ENCODE peak calls at places on chromosomes 4 and X, in ten cellular contexts. O, B, J, Z, X, E, K, I, U and C are unnamed samples.

GRCh38 chrX:68060506-68061205 is 372.6 kb downstream of the OPHN1 start:
- DNase-seq in O (no peak), B (no peak), J (peak), Z (no peak), X (no peak), E (no peak), K (no peak), I (no peak), U (no peak), C (no peak)

GRCh38 chr4:145347684-145348083 is 134.0 kb upstream of the SMAD1 start:
- DNase-seq in O (no peak), B (peak), J (no peak), Z (no peak), X (no peak), E (no peak), K (no peak), I (no peak), U (no peak), C (no peak)

GRCh38 chr4:78652282-78652876 is 100.8 kb downstream of the ANXA3 start:
- DNase-seq in O (no peak), B (no peak), J (peak), Z (no peak), X (no peak), E (no peak), K (no peak), I (no peak), U (no peak), C (no peak)

GRCh38 chr4:52249583-52249982 is 198.5 kb downstream of the SPATA18 start:
- DNase-seq in O (no peak), B (no peak), J (no peak), Z (no peak), X (no peak), E (no peak), K (no peak), I (no peak), U (no peak), C (no peak)

GRCh38 chr4:150375025-150375424 is 206.9 kb upstream of the MAB21L2 start:
- DNase-seq in O (no peak), B (no peak), J (no peak), Z (no peak), X (no peak), E (no peak), K (no peak), I (no peak), U (no peak), C (no peak)

GRCh38 chrX:151516538-151517187 is 46.8 kb upstream of the PASD1 start:
- DNase-seq in O (no peak), B (no peak), J (no peak), Z (no peak), X (no peak), E (peak), K (peak), I (no peak), U (no peak), C (no peak)

GRCh38 chrX:147827070-147827469 is 84.6 kb upstream of the FMR1 start:
- DNase-seq in O (no peak), B (no peak), J (no peak), Z (no peak), X (no peak), E (no peak), K (no peak), I (no peak), U (no peak), C (no peak)

GRCh38 chrX:150487369-150488094 is 80.9 kb upstream of the MTM1 start:
- DNase-seq in O (no peak), B (no peak), J (no peak), Z (no peak), X (no peak), E (no peak), K (no peak), I (no peak), U (no peak), C (no peak)

GRCh38 chrX:2463973-2464676 is 36.7 kb downstream of the DHRSX start:
- DNase-seq in O (no peak), B (no peak), J (no peak), Z (no peak), X (no peak), E (no peak), K (peak), I (no peak), U (peak), C (no peak)

GRCh38 chr4:176193898-176194297 is 1.5 kb downstream of the SPATA4 start:
- DNase-seq in O (no peak), B (peak), J (peak), Z (no peak), X (no peak), E (no peak), K (no peak), I (no peak), U (no peak), C (no peak)

GRCh38 chr4:118758293-118758692 is 73.1 kb downstream of the METTL14 start:
- DNase-seq in O (no peak), B (peak), J (no peak), Z (no peak), X (no peak), E (no peak), K (no peak), I (no peak), U (no peak), C (no peak)

GRCh38 chr4:15303052-15303641 is 124.7 kb upstream of the C1QTNF7 start:
- DNase-seq in O (peak), B (peak), J (no peak), Z (no peak), X (no peak), E (no peak), K (no peak), I (no peak), U (no peak), C (no peak)

GRCh38 chr4:169398294-169398693 is 127.5 kb upstream of the SH3RF1 start:
- DNase-seq in O (no peak), B (peak), J (peak), Z (no peak), X (no peak), E (no peak), K (no peak), I (no peak), U (no peak), C (no peak)

GRCh38 chrX:43892471-43892870 is 10.2 kb upstream of the MAOB start:
- DNase-seq in O (no peak), B (no peak), J (no peak), Z (no peak), X (no peak), E (no peak), K (no peak), I (no peak), U (no peak), C (no peak)

GRCh38 chr4:23904639-23905061 is 14.8 kb upstream of the PPARGC1A start:
- DNase-seq in O (no peak), B (no peak), J (no peak), Z (no peak), X (no peak), E (no peak), K (no peak), I (no peak), U (no peak), C (no peak)

GRCh38 chrX:856901-857300 is 226.3 kb downstream of the SHOX start:
- DNase-seq in O (no peak), B (no peak), J (no peak), Z (peak), X (no peak), E (no peak), K (no peak), I (no peak), U (no peak), C (no peak)

GRCh38 chrX:69424161-69424560 is 80.0 kb upstream of the NALF2 start:
- DNase-seq in O (no peak), B (peak), J (peak), Z (no peak), X (no peak), E (no peak), K (peak), I (no peak), U (no peak), C (no peak)

GRCh38 chr4:17027495-17027894 is 129.1 kb upstream of the LDB2 start:
- DNase-seq in O (no peak), B (peak), J (peak), Z (no peak), X (no peak), E (no peak), K (no peak), I (no peak), U (no peak), C (no peak)

GRCh38 chr4:153488006-153488718 is 22.0 kb downstream of the TMEM131L start:
- DNase-seq in O (no peak), B (peak), J (peak), Z (peak), X (no peak), E (peak), K (no peak), I (peak), U (no peak), C (no peak)

GRCh38 chr4:41319553-41319952 is 62.8 kb downstream of the UCHL1 start:
- DNase-seq in O (no peak), B (no peak), J (no peak), Z (no peak), X (no peak), E (no peak), K (no peak), I (no peak), U (no peak), C (no peak)

GRCh38 chrX:154369453-154370299 is 4.8 kb downstream of the FLNA start:
- DNase-seq in O (peak), B (peak), J (peak), Z (peak), X (peak), E (peak), K (peak), I (peak), U (no peak), C (peak)

GRCh38 chrX:154371771-154372300 is 2.6 kb downstream of the FLNA start:
- DNase-seq in O (peak), B (no peak), J (no peak), Z (no peak), X (peak), E (peak), K (no peak), I (no peak), U (no peak), C (no peak)

GRCh38 chrX:154370300-154370881 is 4.0 kb downstream of the FLNA start:
- DNase-seq in O (peak), B (no peak), J (peak), Z (no peak), X (no peak), E (peak), K (peak), I (no peak), U (no peak), C (no peak)

GRCh38 chrX:154372612-154373022 is 1.8 kb downstream of the FLNA start:
- DNase-seq in O (no peak), B (peak), J (no peak), Z (no peak), X (peak), E (no peak), K (no peak), I (no peak), U (no peak), C (no peak)

DNA sequence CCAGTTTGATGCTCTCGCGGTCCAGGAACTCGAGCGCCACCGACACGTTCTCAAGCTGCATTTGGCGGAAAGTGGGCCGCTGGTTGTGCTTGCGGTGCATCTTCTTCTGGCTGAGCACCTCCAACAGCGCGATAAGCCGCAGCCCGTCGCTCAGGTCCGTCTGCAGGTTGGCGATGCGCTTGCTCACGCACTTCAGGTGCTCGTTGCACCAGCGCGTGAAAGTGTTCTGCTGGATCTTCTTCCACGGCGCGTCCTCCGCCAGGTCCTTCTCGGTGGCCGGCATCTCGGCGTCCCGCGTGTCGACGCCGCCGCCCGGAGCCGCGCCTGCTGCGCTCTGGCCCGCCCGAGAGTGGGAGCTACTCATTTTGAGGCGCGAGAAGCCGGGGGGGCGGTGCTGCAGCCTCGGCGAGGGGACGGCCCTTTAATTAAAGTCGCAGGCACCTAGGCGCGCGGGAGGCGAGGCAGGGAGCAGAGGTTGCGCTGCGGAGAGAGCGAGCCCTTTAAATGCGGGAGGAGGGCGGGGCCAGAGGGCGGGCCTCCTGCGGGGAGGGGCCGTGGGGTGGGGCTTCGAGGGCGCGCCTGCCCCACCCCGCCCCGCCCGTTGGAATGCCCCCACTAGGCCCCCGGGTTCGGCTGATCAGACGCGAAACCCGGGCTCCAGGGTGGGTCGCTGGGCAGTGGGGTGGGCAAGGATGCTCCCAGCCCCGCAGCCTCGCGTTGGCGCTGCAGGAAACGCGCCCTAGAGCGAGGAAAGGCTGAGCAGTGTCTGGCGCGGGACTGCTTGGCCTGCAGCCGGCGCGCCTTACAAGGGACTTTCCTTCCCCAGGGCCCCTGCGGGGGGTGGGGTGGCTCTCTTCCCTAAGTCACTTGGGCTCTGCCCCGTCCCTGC is 3.3 kb downstream of the FLNA start:
- DNase-seq in O (peak), B (peak), J (peak), Z (peak), X (peak), E (peak), K (peak), I (peak), U (peak), C (peak)
- TF ChIP-seq POLR2A in O (peak), B (peak), J (peak), Z (no peak), X (peak), E (no peak), K (peak), I (peak), U (peak), C (peak)

DNA sequence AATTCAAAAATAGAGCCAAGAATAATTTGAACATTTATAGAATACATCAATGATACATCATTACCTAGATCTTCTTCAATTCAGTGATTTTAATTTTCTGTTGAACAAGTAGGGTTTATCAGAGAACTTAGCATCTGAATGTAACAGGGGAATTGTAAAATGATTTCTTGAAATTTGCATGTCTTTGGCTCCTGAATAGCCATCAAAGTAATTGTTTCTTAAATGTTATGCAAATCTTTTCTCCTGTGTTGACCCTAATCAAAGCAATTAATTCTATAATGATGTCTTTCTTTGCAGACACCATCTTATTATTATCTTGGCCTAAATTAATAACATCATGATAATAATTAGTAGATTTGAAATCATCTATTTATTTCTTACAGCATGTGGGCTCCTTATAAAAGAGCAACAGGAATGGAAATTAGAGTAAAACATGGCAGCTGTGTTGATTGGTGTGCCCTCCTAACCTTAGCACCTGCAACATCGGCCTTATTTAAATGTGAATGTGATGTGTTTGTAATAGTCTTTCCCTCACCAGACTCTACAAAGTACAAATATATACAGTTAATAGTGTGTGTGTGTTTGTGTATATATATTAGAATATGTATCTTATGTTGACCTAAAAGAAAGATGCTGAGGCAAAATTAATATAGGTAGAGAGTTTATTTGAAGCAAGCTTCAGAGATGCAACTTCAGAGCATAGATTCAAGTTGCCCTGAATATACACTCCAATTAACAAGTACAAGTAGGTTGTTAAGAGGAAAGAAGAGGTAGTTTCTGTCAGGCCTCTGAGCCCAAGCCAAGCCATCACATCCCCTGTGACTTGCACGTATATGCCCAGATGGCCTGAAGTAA is 328.0 kb upstream of the TECRL start:
- DNase-seq in O (no peak), B (no peak), J (no peak), Z (no peak), X (no peak), E (no peak), K (no peak), I (no peak), U (no peak), C (no peak)
- H3K4me3 ChIP-seq in O (no peak), B (no peak), J (no peak), Z (peak), X (no peak), E (no peak), K (no peak), I (no peak), U (no peak), C (no peak)

GRCh38 chr4:142351958-142352357 is 494.1 kb downstream of the INPP4B start:
- DNase-seq in O (no peak), B (no peak), J (peak), Z (no peak), X (no peak), E (no peak), K (no peak), I (no peak), U (no peak), C (no peak)
- H3K27ac ChIP-seq in O (no peak), B (peak), J (peak), Z (no peak), X (no peak), E (peak), K (no peak), I (no peak), U (no peak), C (no peak)

GRCh38 chr4:3071811-3072210 is 2.5 kb downstream of the HTT-AS start:
- DNase-seq in O (no peak), B (peak), J (no peak), Z (no peak), X (no peak), E (no peak), K (no peak), I (no peak), U (no peak), C (no peak)

GRCh38 chr4:3075652-3075981 is 1.1 kb downstream of the HTT start:
- DNase-seq in O (no peak), B (no peak), J (no peak), Z (no peak), X (no peak), E (no peak), K (no peak), I (no peak), U (no peak), C (no peak)

GRCh38 chr4:3074078-3074845 is at the start of the genes HTT and HTT-AS:
- DNase-seq in O (peak), B (peak), J (peak), Z (peak), X (peak), E (peak), K (peak), I (peak), U (peak), C (peak)

GRCh38 chr4:3074846-3075651 is 568 bp downstream of the HTT start:
- DNase-seq in O (peak), B (peak), J (peak), Z (peak), X (peak), E (peak), K (peak), I (peak), U (peak), C (no peak)

DNA sequence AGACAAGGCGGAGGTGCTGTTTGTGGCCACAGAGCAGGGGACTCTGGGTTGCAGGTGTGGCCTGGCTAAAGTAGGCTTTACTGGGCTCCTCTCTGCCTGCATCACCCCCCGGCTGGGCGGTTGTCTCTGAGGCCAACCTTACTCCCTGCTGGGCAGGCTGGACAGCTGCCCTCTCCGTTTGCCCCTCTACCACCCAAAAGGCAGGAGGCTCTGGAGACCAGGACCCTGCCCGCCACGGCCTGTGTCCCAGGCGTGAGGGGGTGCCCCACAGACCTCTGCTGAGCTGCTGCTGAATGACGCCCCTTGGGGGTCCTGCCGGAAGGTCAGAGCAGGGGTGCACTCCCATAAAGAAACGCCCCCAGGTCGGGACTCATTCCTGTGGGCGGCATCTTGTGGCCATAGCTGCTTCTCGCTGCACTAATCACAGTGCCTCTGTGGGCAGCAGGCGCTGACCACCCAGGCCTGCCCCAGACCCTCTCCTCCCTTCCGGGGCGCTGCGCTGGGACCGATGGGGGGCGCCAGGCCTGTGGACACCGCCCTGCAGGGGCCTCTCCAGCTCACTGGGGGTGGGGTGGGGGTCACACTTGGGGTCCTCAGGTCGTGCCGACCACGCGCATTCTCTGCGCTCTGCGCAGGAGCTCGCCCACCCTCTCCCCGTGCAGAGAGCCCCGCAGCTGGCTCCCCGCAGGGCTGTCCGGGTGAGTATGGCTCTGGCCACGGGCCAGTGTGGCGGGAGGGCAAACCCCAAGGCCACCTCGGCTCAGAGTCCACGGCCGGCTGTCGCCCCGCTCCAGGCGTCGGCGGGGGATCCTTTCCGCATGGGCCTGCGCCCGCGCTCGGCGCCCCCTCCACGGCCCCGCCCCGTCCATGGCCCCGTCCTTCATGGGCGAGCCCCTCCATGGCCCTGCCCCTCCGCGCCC is 920 bp downstream of the HTT-AS start:
- DNase-seq in O (no peak), B (no peak), J (no peak), Z (no peak), X (no peak), E (no peak), K (no peak), I (no peak), U (peak), C (no peak)
- TF ChIP-seq POLR2A in O (no peak), B (no peak), J (no peak), Z (no peak), X (peak), E (no peak), K (peak), I (peak), U (peak), C (no peak)

GRCh38 chr4:1002131-1002630 is 9.0 kb upstream of the SLC26A1 start:
- DNase-seq in O (peak), B (no peak), J (no peak), Z (no peak), X (peak), E (peak), K (no peak), I (peak), U (peak), C (no peak)
- H3K4me3 ChIP-seq in O (no peak), B (no peak), J (no peak), Z (peak), X (no peak), E (peak), K (no peak), I (peak), U (no peak), C (peak)

DNA sequence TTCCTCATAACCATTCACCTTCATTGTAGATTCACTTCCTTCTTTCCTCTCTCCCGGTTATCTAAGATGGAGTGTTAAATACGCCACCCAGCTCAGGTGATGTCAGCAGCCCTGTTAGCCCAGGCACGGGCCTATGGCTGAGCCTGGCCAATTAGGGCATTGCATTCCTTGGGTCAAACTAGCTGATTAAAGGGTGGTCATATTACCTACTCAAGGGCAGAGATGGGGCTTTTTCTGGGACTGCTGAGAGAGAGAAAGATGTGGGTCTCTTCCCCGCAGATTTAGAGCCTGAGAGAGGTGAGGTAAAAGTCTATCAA is 39.9 kb upstream of the AFAP1 start:
- DNase-seq in O (no peak), B (no peak), J (no peak), Z (no peak), X (no peak), E (no peak), K (no peak), I (no peak), U (no peak), C (no peak)
- H3K27ac ChIP-seq in O (no peak), B (peak), J (no peak), Z (no peak), X (no peak), E (no peak), K (no peak), I (peak), U (no peak), C (no peak)